ENCODE peak calls at places on chromosomes 3 and 15, in seven cellular contexts. U, X, P, Z, G, I and W are unnamed samples.

GRCh38 chr3:103169289-103169688 is 734.5 kb downstream of the ZPLD1 start:
- DNase-seq in P (no peak), X (no peak), G (no peak), U (no peak), I (no peak), Z (no peak), W (no peak)

GRCh38 chr15:23073890-23074631 is 34.7 kb upstream of the TUBGCP5 start:
- DNase-seq in G (no peak), I (no peak), Z (no peak), P (no peak), X (no peak), U (no peak), W (peak)

GRCh38 chr3:41331023-41331422 is 131.7 kb downstream of the CTNNB1 start:
- DNase-seq in X (no peak), U (no peak), P (no peak), Z (no peak), G (no peak), I (no peak), W (no peak)

GRCh38 chr3:126750760-126751129 is 46.7 kb downstream of the CHCHD6 start:
- DNase-seq in G (no peak), Z (no peak), U (no peak), P (peak), I (no peak), X (no peak), W (no peak)

GRCh38 chr3:66363133-66363532 is 137.7 kb downstream of the LRIG1 start:
- DNase-seq in U (no peak), G (no peak), P (no peak), X (no peak), Z (no peak), I (no peak), W (no peak)

GRCh38 chr3:46348811-46349482 is 5.0 kb upstream of the CCR2 start:
- DNase-seq in P (no peak), I (no peak), X (no peak), U (no peak), Z (no peak), G (no peak), W (peak)

GRCh38 chr15:53133255-53133654 is 343.1 kb upstream of the ONECUT1 start:
- DNase-seq in Z (no peak), G (no peak), I (no peak), P (no peak), U (no peak), X (no peak), W (no peak)

GRCh38 chr3:119635719-119636118 is 24.7 kb downstream of the POPDC2 start:
- DNase-seq in P (no peak), X (no peak), U (no peak), I (no peak), Z (no peak), G (no peak), W (no peak)

GRCh38 chr3:42632146-42632545 is 21.4 kb upstream of the ZBTB47 start:
- DNase-seq in P (no peak), G (no peak), X (no peak), Z (no peak), I (no peak), U (no peak), W (no peak)

GRCh38 chr3:192675958-192676649 is 51.2 kb downstream of the FGF12 start:
- DNase-seq in P (no peak), I (no peak), U (no peak), G (no peak), X (peak), Z (no peak), W (no peak)

GRCh38 chr3:184727357-184728060 is 15.6 kb upstream of the MAGEF1 start:
- DNase-seq in U (peak), I (peak), P (peak), Z (peak), X (no peak), G (peak), W (peak)

GRCh38 chr3:66744986-66745385 is 244.2 kb upstream of the LRIG1 start:
- DNase-seq in U (no peak), X (no peak), Z (no peak), I (no peak), P (no peak), G (no peak), W (no peak)

GRCh38 chr15:78207641-78208340 is 26.6 kb downstream of the ACSBG1 start:
- DNase-seq in P (peak), X (no peak), U (no peak), I (no peak), Z (no peak), G (no peak), W (no peak)

GRCh38 chr15:63892794-63893441 is 59.2 kb upstream of the HERC1 start:
- DNase-seq in G (no peak), P (no peak), Z (no peak), X (peak), U (no peak), I (no peak), W (no peak)

GRCh38 chr15:41480396-41481140 is 13.1 kb upstream of the ITPKA start:
- DNase-seq in I (no peak), G (no peak), Z (no peak), U (no peak), P (no peak), X (no peak), W (no peak)

GRCh38 chr3:126540342-126540849 is 16.4 kb downstream of the CHST13 start:
- DNase-seq in Z (peak), U (no peak), X (no peak), P (no peak), I (peak), G (no peak), W (no peak)

GRCh38 chr15:29570931-29571727 is 251.1 kb downstream of the TJP1 start:
- DNase-seq in P (peak), X (no peak), U (no peak), I (no peak), Z (peak), G (no peak), W (no peak)

GRCh38 chr3:134667461-134667860 is 16.6 kb upstream of the KY start:
- DNase-seq in U (no peak), X (no peak), G (no peak), Z (no peak), P (no peak), I (no peak), W (no peak)

GRCh38 chr3:156957715-156958114 is 131.6 kb downstream of the LEKR1 start:
- DNase-seq in X (peak), G (no peak), Z (no peak), I (no peak), U (no peak), P (no peak), W (no peak)

GRCh38 chr15:85615930-85616329 is 178.8 kb downstream of the KLHL25 start:
- DNase-seq in U (peak), X (no peak), I (peak), Z (peak), G (peak), P (no peak), W (peak)

GRCh38 chr15:68871507-68871906 is 50.8 kb upstream of the ANP32A start:
- DNase-seq in U (no peak), Z (no peak), I (no peak), X (no peak), P (no peak), G (no peak), W (no peak)

GRCh38 chr3:149449799-149450198 is 24.7 kb upstream of the TM4SF4 start:
- DNase-seq in I (no peak), Z (no peak), G (no peak), X (no peak), U (no peak), P (no peak), W (peak)

GRCh38 chr15:66755298-66756068 is 53.4 kb downstream of the SMAD6 start:
- DNase-seq in P (no peak), Z (no peak), I (no peak), U (no peak), G (no peak), X (no peak), W (no peak)

GRCh38 chr15:68812069-68812468 is 8.6 kb downstream of the ANP32A start:
- DNase-seq in U (no peak), Z (no peak), G (no peak), X (no peak), P (peak), I (no peak), W (no peak)

GRCh38 chr3:139561428-139561827 is 21.9 kb upstream of the RBP1 start:
- DNase-seq in Z (no peak), G (no peak), X (no peak), I (no peak), P (no peak), U (no peak), W (no peak)

GRCh38 chr3:148648685-148649352 is 48.9 kb upstream of the AGTR1 start:
- DNase-seq in G (no peak), I (no peak), X (no peak), U (no peak), P (no peak), Z (no peak), W (no peak)

GRCh38 chr3:157089455-157090221 is 70.3 kb downstream of the CCNL1 start:
- DNase-seq in P (no peak), I (no peak), G (peak), U (no peak), Z (no peak), X (peak), W (no peak)

GRCh38 chr3:20622304-20622703 is 436.3 kb upstream of the SGO1 start:
- DNase-seq in P (no peak), X (no peak), G (no peak), U (no peak), Z (no peak), I (no peak), W (no peak)

GRCh38 chr3:109081746-109082510 is 36.0 kb downstream of the MORC1 start:
- DNase-seq in I (peak), G (peak), U (peak), Z (peak), P (peak), X (peak), W (peak)

GRCh38 chr3:190552021-190552420 is 38.1 kb downstream of the IL1RAP start:
- DNase-seq in P (no peak), X (no peak), Z (no peak), G (no peak), I (no peak), U (no peak), W (no peak)

GRCh38 chr3:165669502-165669901 is 167.7 kb downstream of the BCHE start:
- DNase-seq in G (no peak), Z (no peak), I (no peak), U (no peak), P (no peak), X (no peak), W (no peak)

GRCh38 chr15:89028036-89028435 is 60.2 kb upstream of the ABHD2 start:
- DNase-seq in U (no peak), G (no peak), X (no peak), I (no peak), Z (no peak), P (no peak), W (no peak)

GRCh38 chr3:139284221-139284620 is 59.6 kb upstream of the MRPS22 start:
- DNase-seq in U (no peak), X (no peak), I (no peak), P (no peak), G (no peak), Z (no peak), W (no peak)

GRCh38 chr15:96767703-96768434 is 437.4 kb downstream of the NR2F2 start:
- DNase-seq in G (no peak), P (no peak), U (no peak), Z (no peak), I (no peak), X (no peak), W (no peak)

GRCh38 chr3:43190682-43191081 is 84.8 kb upstream of the POMGNT2 start:
- DNase-seq in G (no peak), I (no peak), Z (no peak), U (no peak), P (no peak), X (no peak), W (no peak)

GRCh38 chr3:145915787-145916186 is 245.2 kb downstream of the PLOD2 start:
- DNase-seq in Z (no peak), X (no peak), U (no peak), G (no peak), P (no peak), I (peak), W (no peak)

DNA sequence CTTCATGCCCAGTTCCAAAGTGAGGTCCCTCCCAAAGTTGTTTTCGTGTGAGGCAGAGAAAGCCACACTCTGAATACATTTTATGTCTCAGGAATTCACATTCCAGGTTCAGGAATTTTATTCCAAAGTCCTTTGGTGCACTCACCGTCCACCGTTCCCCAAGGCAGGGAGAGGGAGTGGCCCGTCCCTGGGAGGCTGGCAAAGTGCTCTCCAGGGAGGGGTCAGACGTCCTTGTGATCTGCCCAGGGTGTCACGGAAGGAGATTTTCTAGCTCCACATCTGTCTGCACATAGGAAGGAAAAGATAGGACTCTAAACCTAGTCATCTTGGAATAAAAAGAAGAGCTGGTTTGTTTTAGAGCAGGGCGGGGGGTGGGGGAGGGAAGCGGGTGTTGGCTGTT is 47.9 kb downstream of the KLF13 start:
- DNase-seq in I (no peak), G (no peak), P (no peak), Z (no peak), X (no peak), U (no peak), W (no peak)
- TF ChIP-seq JUND in I (no peak), G (no peak), P (no peak), Z (no peak), X (no peak), U (no peak), W (no peak)

GRCh38 chr15:74992619-74993018 is 2.7 kb upstream of the SCAMP5 start:
- DNase-seq in P (no peak), U (no peak), Z (no peak), X (no peak), I (no peak), G (no peak), W (no peak)

GRCh38 chr15:74983725-74984231 is 11.6 kb upstream of the SCAMP5 start:
- DNase-seq in U (no peak), I (no peak), G (no peak), P (no peak), Z (no peak), X (peak), W (no peak)

GRCh38 chr15:74989527-74989926 is 5.8 kb upstream of the SCAMP5 start:
- DNase-seq in X (no peak), I (no peak), P (no peak), G (no peak), Z (no peak), U (no peak), W (no peak)

DNA sequence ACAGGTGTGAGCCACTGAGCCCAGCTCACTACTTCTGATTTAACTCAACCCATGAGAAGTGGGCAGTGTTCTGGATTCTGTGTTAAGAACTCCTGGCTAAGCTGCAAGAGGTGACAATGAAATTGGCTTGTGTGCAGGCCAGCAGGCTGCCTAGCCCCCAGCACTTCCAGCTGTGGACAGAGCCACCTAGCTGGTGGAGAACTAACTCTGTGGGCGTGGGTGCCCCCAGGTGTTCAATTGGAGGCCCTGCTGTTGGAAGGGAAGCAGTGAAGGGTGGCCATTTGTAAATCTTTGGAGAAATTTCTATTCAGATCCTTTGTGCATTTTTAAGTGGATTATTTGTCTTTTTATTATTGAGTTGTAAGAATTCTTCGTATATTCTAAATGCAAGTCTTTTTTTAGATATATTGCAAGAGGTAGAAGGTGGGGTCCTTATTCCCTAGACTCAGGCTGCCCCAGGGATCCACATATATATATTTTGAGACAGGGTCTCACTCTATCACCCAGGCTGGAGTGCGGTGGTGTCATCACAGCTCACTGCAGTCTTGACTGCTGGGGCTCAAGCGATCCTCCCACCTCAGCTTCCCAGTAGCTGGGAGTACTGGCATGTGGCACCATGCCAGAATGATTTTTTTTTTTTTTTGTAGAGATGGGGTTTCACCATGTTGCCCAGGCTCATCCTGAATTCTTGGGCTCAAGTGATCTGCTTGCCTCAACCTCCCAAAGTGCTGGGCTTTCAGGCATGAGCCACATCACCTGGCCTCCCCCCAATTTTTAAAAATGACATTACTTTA is 7.2 kb upstream of the SCAMP5 start:
- DNase-seq in U (peak), I (peak), X (no peak), P (peak), G (peak), Z (peak), W (no peak)
- TF ChIP-seq JUND in U (no peak), I (no peak), X (no peak), P (no peak), G (no peak), Z (no peak), W (no peak)

GRCh38 chr3:71509024-71509423 is 74.5 kb downstream of the FOXP1 start:
- DNase-seq in Z (no peak), G (no peak), I (no peak), P (no peak), X (no peak), U (no peak), W (no peak)

GRCh38 chr3:71500696-71501095 is 82.8 kb downstream of the FOXP1 start:
- DNase-seq in I (no peak), Z (no peak), G (no peak), U (no peak), P (no peak), X (no peak), W (no peak)

GRCh38 chr3:71502066-71502465 is 81.5 kb downstream of the FOXP1 start:
- DNase-seq in U (no peak), Z (no peak), X (no peak), I (no peak), P (no peak), G (no peak), W (no peak)

GRCh38 chr3:71503525-71504249 is 79.8 kb downstream of the FOXP1 start:
- DNase-seq in X (no peak), I (no peak), U (no peak), G (no peak), P (no peak), Z (no peak), W (no peak)

DNA sequence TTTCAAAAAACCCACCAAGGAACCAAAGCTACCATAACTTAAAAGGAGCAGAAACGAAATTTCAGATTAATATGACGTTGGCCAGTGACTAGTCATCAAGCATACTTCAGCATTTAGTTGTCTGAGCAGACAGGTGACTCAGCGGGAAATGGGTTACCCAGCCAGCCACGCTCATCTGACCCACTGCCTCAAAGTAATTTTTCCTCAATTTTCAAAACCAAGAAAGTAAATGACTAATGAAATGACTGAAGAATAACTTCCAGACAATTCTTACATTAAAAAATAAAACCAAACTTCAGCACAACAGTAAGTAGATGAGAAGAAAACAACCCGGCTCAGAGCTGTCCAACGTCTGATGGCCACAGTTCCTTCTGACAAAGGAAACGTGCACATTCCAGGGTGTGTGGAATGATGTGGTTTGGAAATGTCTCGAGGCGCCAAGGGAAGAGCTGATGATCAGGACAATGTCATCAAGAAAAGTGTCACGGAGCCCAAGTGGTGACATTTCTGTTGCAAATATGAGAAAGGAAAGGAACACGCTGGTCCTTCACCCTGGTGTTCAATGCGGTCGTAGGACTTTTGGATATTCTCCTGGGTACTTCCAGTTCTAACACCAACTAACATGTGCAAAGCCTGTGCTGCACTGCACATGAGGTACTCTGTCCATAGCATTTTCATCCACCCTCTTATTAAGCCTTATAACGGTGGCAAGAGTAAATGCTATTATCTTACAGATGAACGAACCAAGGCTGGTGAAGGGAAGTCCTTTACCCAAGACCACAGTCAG is 79.1 kb downstream of the FOXP1 start:
- DNase-seq in G (peak), X (no peak), U (no peak), I (peak), Z (no peak), P (no peak), W (no peak)
- TF ChIP-seq JUND in G (peak), X (no peak), U (no peak), I (peak), Z (peak), P (no peak), W (no peak)

GRCh38 chr3:28485164-28485563 is 136.5 kb upstream of the AZI2 start:
- DNase-seq in Z (no peak), P (no peak), U (no peak), I (no peak), X (no peak), G (no peak), W (no peak)
- TF ChIP-seq JUND in Z (no peak), P (no peak), U (no peak), I (no peak), X (no peak), G (no peak), W (no peak)